ENCODE peak calls at places on chromosomes 2 and 18, in six cellular contexts. O is fibroblast of lung; A is stimulated activated CD8-positive, alpha-beta memory T cell treated with anti-CD3 and anti-CD28 coated beads, Interleukin-15, amount 100 ng/mL, for 48 hours; X is stimulated activated CD4-positive, alpha-beta T cell treated with anti-CD3 and anti-CD28 coated beads, Interleukin-12 subunit alpha, Interleukin-12 subunit beta, amount 100 ng/mL, for 24 hours; K is CD8-positive, alpha-beta T cell; L is osteocyte. P is an unnamed sample.

GRCh38 chr2:233867993-233868532 is at the start of gene MSL3B:
- DNase-seq in O (peak; percentile 66), A (peak; percentile 43), X (peak; percentile 16), K (peak; percentile 60), L (no peak), P (no peak)

GRCh38 chr2:191571163-191571769 is 106.7 kb upstream of the NABP1 start:
- DNase-seq in O (peak; percentile 80), A (no peak), X (no peak), K (peak; percentile 22), L (no peak), P (no peak)

GRCh38 chr2:80238692-80239469 is 65.7 kb downstream of the LRRTM1 start:
- DNase-seq in O (peak; percentile 51), A (no peak), X (no peak), K (no peak), L (no peak), P (no peak)

GRCh38 chr2:112121682-112122254 is 16.4 kb upstream of the FBLN7 start:
- DNase-seq in O (peak; percentile 74), A (no peak), X (no peak), K (peak; percentile 53), L (no peak), P (no peak)

GRCh38 chr2:222372993-222373392 is 51.4 kb upstream of the SGPP2 start:
- DNase-seq in O (no peak), A (no peak), X (no peak), K (no peak), L (no peak), P (no peak)

GRCh38 chr2:161005170-161005569 is 155.1 kb upstream of the TANK start:
- DNase-seq in O (no peak), A (no peak), X (no peak), K (no peak), L (no peak), P (no peak)

GRCh38 chr2:48482313-48482712 is 47.6 kb upstream of the STON1 start:
- DNase-seq in O (peak; percentile 96), A (no peak), X (no peak), K (no peak), L (no peak), P (no peak)

GRCh38 chr2:50606860-50607259 is 425.1 kb downstream of the NRXN1 start:
- DNase-seq in O (peak; percentile 6), A (no peak), X (no peak), K (no peak), L (no peak), P (no peak)

GRCh38 chr18:48364146-48364545 is 45.0 kb downstream of the ZBTB7C start:
- DNase-seq in O (no peak), A (no peak), X (no peak), K (no peak), L (no peak), P (no peak)

GRCh38 chr2:11446733-11447248 is 19.2 kb downstream of the E2F6 start:
- DNase-seq in O (peak; percentile 72), A (peak; percentile 3), X (no peak), K (peak; percentile 50), L (peak; percentile 86), P (no peak)

GRCh38 chr2:39513641-39514094 is 76.6 kb upstream of the MAP4K3 start:
- DNase-seq in O (peak; percentile 94), A (peak; percentile 57), X (peak; percentile 53), K (no peak), L (no peak), P (peak; percentile 63)

GRCh38 chr2:31190188-31190587 is 27.1 kb downstream of the CAPN14 start:
- DNase-seq in O (no peak), A (no peak), X (no peak), K (no peak), L (no peak), P (no peak)

GRCh38 chr18:29154196-29154757 is 977.3 kb upstream of the CDH2 start:
- DNase-seq in O (no peak), A (no peak), X (no peak), K (no peak), L (no peak), P (no peak)

GRCh38 chr2:19857100-19857499 is 44.7 kb downstream of the TTC32 start:
- DNase-seq in O (no peak), A (no peak), X (no peak), K (no peak), L (no peak), P (no peak)